ENCODE peak calls at places on chromosomes 6 and 20, in seven cellular contexts. One of them, this sample, is unnamed.

GRCh38 chr6:16121339-16121738 is 7.5 kb upstream of the MYLIP start:
- DNase-seq in esophagus squamous epithelium: no peak
- DNase-seq in tibial nerve: no peak
- DNase-seq in tibial artery: no peak
- DNase-seq in HL-60: no peak
- DNase-seq in PC-9: no peak
- DNase-seq in fibroblast of lung: no peak
- DNase-seq in this sample: no peak

GRCh38 chr20:45969712-45970634 is 2.0 kb downstream of the ZNF335 start:
- DNase-seq in tibial artery: no peak
- DNase-seq in fibroblast of lung: peak
- DNase-seq in esophagus squamous epithelium: no peak
- DNase-seq in tibial nerve: no peak
- DNase-seq in PC-9: peak
- DNase-seq in HL-60: peak
- DNase-seq in this sample: no peak

GRCh38 chr20:6562111-6562510 is 205.4 kb upstream of the BMP2 start:
- DNase-seq in tibial nerve: no peak
- DNase-seq in tibial artery: no peak
- DNase-seq in HL-60: no peak
- DNase-seq in PC-9: no peak
- DNase-seq in fibroblast of lung: peak
- DNase-seq in esophagus squamous epithelium: no peak
- DNase-seq in this sample: no peak

GRCh38 chr6:33505544-33506330 is 51.4 kb downstream of the ZBTB9 start:
- DNase-seq in fibroblast of lung: no peak
- DNase-seq in tibial artery: no peak
- DNase-seq in esophagus squamous epithelium: no peak
- DNase-seq in tibial nerve: no peak
- DNase-seq in HL-60: no peak
- DNase-seq in PC-9: peak
- DNase-seq in this sample: no peak

GRCh38 chr20:22924036-22924737 is 110.9 kb upstream of the SSTR4 start:
- DNase-seq in HL-60: no peak
- DNase-seq in tibial artery: no peak
- DNase-seq in esophagus squamous epithelium: no peak
- DNase-seq in PC-9: no peak
- DNase-seq in tibial nerve: no peak
- DNase-seq in fibroblast of lung: no peak
- DNase-seq in this sample: no peak

GRCh38 chr20:44959082-44959895 is 908 bp downstream of the TOMM34 start:
- DNase-seq in PC-9: no peak
- DNase-seq in fibroblast of lung: peak
- DNase-seq in tibial artery: no peak
- DNase-seq in HL-60: peak
- DNase-seq in esophagus squamous epithelium: no peak
- DNase-seq in tibial nerve: peak
- DNase-seq in this sample: no peak

GRCh38 chr20:48165401-48165685 is 380.1 kb upstream of the SULF2 start:
- DNase-seq in HL-60: no peak
- DNase-seq in esophagus squamous epithelium: no peak
- DNase-seq in tibial nerve: no peak
- DNase-seq in PC-9: no peak
- DNase-seq in tibial artery: no peak
- DNase-seq in fibroblast of lung: no peak
- DNase-seq in this sample: no peak

GRCh38 chr6:8940356-8940755 is 505.0 kb upstream of the SLC35B3 start:
- DNase-seq in esophagus squamous epithelium: no peak
- DNase-seq in tibial nerve: no peak
- DNase-seq in tibial artery: no peak
- DNase-seq in fibroblast of lung: no peak
- DNase-seq in PC-9: no peak
- DNase-seq in HL-60: no peak
- DNase-seq in this sample: no peak

GRCh38 chr6:10271982-10272381 is 142.9 kb downstream of the TFAP2A start:
- DNase-seq in fibroblast of lung: no peak
- DNase-seq in esophagus squamous epithelium: no peak
- DNase-seq in tibial artery: no peak
- DNase-seq in tibial nerve: no peak
- DNase-seq in HL-60: no peak
- DNase-seq in PC-9: no peak
- DNase-seq in this sample: no peak

GRCh38 chr6:87945966-87946365 is 101.7 kb upstream of the SPACA1 start:
- DNase-seq in HL-60: no peak
- DNase-seq in tibial nerve: no peak
- DNase-seq in esophagus squamous epithelium: no peak
- DNase-seq in PC-9: no peak
- DNase-seq in tibial artery: peak
- DNase-seq in fibroblast of lung: peak
- DNase-seq in this sample: peak

GRCh38 chr6:87941556-87942358 is 105.9 kb upstream of the SPACA1 start:
- DNase-seq in tibial artery: no peak
- DNase-seq in esophagus squamous epithelium: no peak
- DNase-seq in PC-9: no peak
- DNase-seq in fibroblast of lung: no peak
- DNase-seq in HL-60: no peak
- DNase-seq in tibial nerve: no peak
- DNase-seq in this sample: no peak

GRCh38 chr6:87945181-87945580 is 102.5 kb upstream of the SPACA1 start:
- DNase-seq in HL-60: no peak
- DNase-seq in esophagus squamous epithelium: no peak
- DNase-seq in tibial artery: no peak
- DNase-seq in tibial nerve: no peak
- DNase-seq in fibroblast of lung: no peak
- DNase-seq in PC-9: no peak
- DNase-seq in this sample: no peak

GRCh38 chr6:87943191-87943590 is 104.5 kb upstream of the SPACA1 start:
- DNase-seq in tibial nerve: no peak
- DNase-seq in esophagus squamous epithelium: no peak
- DNase-seq in fibroblast of lung: no peak
- DNase-seq in PC-9: no peak
- DNase-seq in HL-60: no peak
- DNase-seq in tibial artery: no peak
- DNase-seq in this sample: no peak

DNA sequence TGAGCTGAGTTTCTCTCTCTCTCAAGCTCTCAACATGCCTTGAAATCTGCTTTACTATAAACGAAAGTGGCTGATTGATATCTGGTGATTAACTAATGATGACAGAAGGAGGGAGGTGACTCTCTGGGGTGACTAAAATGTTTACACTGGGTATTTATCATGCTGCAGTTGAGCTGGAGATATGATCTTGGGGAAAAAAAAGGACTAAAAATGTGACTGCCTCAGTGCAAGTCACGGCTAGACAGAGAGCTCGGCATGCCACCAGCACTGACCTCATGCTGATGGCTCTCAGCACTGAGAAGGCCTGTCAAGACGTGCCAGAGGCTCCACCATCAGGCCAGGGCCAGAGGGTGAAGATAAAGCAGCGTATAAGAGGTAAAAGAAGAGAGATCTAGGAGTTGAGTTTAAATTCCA is 103.1 kb upstream of the SPACA1 start:
- DNase-seq in fibroblast of lung: peak
- DNase-seq in HL-60: no peak
- DNase-seq in tibial artery: peak
- DNase-seq in esophagus squamous epithelium: no peak
- DNase-seq in PC-9: peak
- DNase-seq in tibial nerve: peak
- DNase-seq in this sample: peak
- TF ChIP-seq CTCF in fibroblast of lung: peak
- TF ChIP-seq CTCF in HL-60: no peak
- TF ChIP-seq CTCF in tibial artery: peak
- TF ChIP-seq CTCF in esophagus squamous epithelium: no peak
- TF ChIP-seq CTCF in PC-9: no peak
- TF ChIP-seq CTCF in tibial nerve: peak
- TF ChIP-seq CTCF in this sample: no peak

DNA sequence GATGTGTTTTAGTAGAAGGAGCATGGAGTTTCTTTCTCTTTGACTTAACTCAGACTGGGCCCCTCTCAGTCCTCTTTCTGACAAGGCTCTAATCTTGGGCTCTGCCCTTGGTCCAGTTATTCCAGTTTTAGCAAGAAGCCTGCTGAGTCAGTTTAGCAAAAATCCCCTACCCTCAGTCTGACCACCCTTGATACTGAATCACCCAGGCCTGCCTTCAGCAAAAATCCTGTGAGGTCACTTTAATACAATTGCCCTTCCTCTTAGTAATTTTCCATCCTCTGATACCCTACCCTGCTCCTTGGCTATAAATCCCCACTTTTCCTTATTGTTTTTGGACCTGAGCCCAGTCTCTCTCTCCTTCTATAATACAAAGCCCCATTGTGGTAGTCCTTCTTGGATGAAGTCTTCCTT is 326.7 kb upstream of the NOX3 start:
- DNase-seq in HL-60: no peak
- DNase-seq in esophagus squamous epithelium: no peak
- DNase-seq in tibial artery: no peak
- DNase-seq in fibroblast of lung: peak
- DNase-seq in tibial nerve: no peak
- DNase-seq in PC-9: peak
- DNase-seq in this sample: no peak
- H3K27ac ChIP-seq in HL-60: no peak
- H3K27ac ChIP-seq in esophagus squamous epithelium: peak
- H3K27ac ChIP-seq in tibial artery: no peak
- H3K27ac ChIP-seq in fibroblast of lung: peak
- H3K27ac ChIP-seq in tibial nerve: no peak
- H3K27ac ChIP-seq in PC-9: peak
- H3K27ac ChIP-seq in this sample: peak

GRCh38 chr20:21027569-21027968 is 78.6 kb downstream of the LINC00237 start:
- DNase-seq in tibial nerve: no peak
- DNase-seq in fibroblast of lung: no peak
- DNase-seq in esophagus squamous epithelium: no peak
- DNase-seq in tibial artery: no peak
- DNase-seq in HL-60: peak
- DNase-seq in PC-9: no peak
- DNase-seq in this sample: no peak
- TF ChIP-seq CTCF in tibial nerve: no peak
- TF ChIP-seq CTCF in fibroblast of lung: no peak
- TF ChIP-seq CTCF in esophagus squamous epithelium: no peak
- TF ChIP-seq CTCF in tibial artery: no peak
- TF ChIP-seq CTCF in HL-60: peak
- TF ChIP-seq CTCF in PC-9: peak
- TF ChIP-seq CTCF in this sample: no peak

DNA sequence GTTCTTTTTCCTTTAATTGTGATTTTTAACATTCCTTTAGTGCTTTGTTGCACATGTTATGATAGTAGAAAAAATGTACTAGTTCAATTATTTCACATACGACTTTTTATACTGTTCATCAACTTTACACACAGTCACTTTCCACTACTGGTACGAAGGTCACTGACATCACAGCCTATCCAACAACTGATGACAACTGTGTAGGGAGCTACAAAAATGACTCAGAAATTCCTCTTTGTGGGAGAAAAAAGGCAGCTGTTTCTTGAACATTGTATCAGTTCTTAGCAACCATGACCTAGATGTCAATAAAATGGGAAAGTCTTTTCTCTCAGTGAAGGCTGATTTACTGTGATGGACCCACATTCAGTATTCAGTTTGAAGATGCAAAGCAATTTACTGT is 7.0 kb upstream of the ID4 start:
- DNase-seq in tibial artery: no peak
- DNase-seq in HL-60: no peak
- DNase-seq in esophagus squamous epithelium: no peak
- DNase-seq in tibial nerve: no peak
- DNase-seq in PC-9: no peak
- DNase-seq in fibroblast of lung: peak
- DNase-seq in this sample: no peak
- H3K27ac ChIP-seq in tibial artery: no peak
- H3K27ac ChIP-seq in HL-60: no peak
- H3K27ac ChIP-seq in esophagus squamous epithelium: no peak
- H3K27ac ChIP-seq in tibial nerve: no peak
- H3K27ac ChIP-seq in PC-9: no peak
- H3K27ac ChIP-seq in fibroblast of lung: no peak
- H3K27ac ChIP-seq in this sample: no peak